ENCODE peak calls at places on chromosomes 4 and X, in nine cellular contexts. H is adrenal gland, O is foreskin fibroblast, A is IMR-90, S is coronary artery, L is body of pancreas, R is hepatocyte, N is AG09309, F is fibroblast of mammary gland. X is an unnamed sample.

GRCh38 chr4:112765317-112765989 is 128.5 kb downstream of the LARP7 start:
- DNase-seq in H (no peak), O (peak), A (peak), S (no peak), L (no peak), R (peak), N (no peak), F (peak), X (peak)

GRCh38 chr4:66430856-66431255 is 760.6 kb upstream of the EPHA5 start:
- DNase-seq in H (no peak), O (no peak), A (peak), S (no peak), L (no peak), R (peak), N (peak), F (no peak), X (peak)

GRCh38 chr4:5676763-5677162 is 31.6 kb downstream of the EVC2 start:
- DNase-seq in H (no peak), O (no peak), A (no peak), S (no peak), L (no peak), R (no peak), N (no peak), F (no peak), X (no peak)

GRCh38 chr4:155667538-155668511 is 1.2 kb downstream of the GUCY1A1 start:
- DNase-seq in H (peak), O (peak), A (peak), S (peak), L (peak), R (peak), N (no peak), F (peak), X (peak)

GRCh38 chr4:56086073-56086521 is 137.4 kb downstream of the CEP135 start:
- DNase-seq in H (no peak), O (no peak), A (no peak), S (no peak), L (no peak), R (peak), N (no peak), F (peak), X (peak)

GRCh38 chrX:10482262-10482661 is 138.1 kb downstream of the MID1 start:
- DNase-seq in H (no peak), O (no peak), A (no peak), S (no peak), L (no peak), R (no peak), N (no peak), F (no peak), X (no peak)

GRCh38 chrX:27186671-27187070 is 276.5 kb downstream of the PPP4R3C start:
- DNase-seq in H (peak), O (peak), A (peak), S (no peak), L (peak), R (peak), N (no peak), F (peak), X (peak)

GRCh38 chr4:112358952-112359749 is 62.0 kb downstream of the ALPK1 start:
- DNase-seq in H (no peak), O (no peak), A (no peak), S (no peak), L (no peak), R (no peak), N (no peak), F (no peak), X (no peak)

GRCh38 chr4:6277139-6277802 is 7.6 kb downstream of the WFS1 start:
- DNase-seq in H (peak), O (no peak), A (no peak), S (no peak), L (no peak), R (no peak), N (no peak), F (no peak), X (no peak)

GRCh38 chrX:150581093-150581775 is 12.8 kb downstream of the MTM1 start:
- DNase-seq in H (no peak), O (peak), A (peak), S (no peak), L (no peak), R (no peak), N (no peak), F (peak), X (peak)

GRCh38 chr4:176438401-176438800 is 118.6 kb downstream of the SPCS3 start:
- DNase-seq in H (no peak), O (peak), A (no peak), S (no peak), L (no peak), R (no peak), N (peak), F (no peak), X (no peak)

GRCh38 chrX:57366430-57366829 is 79.9 kb downstream of the FAAH2 start:
- DNase-seq in H (no peak), O (no peak), A (no peak), S (no peak), L (no peak), R (no peak), N (no peak), F (no peak), X (no peak)

GRCh38 chr4:54091637-54092404 is 8.1 kb upstream of the GSX2 start:
- DNase-seq in H (peak), O (peak), A (peak), S (no peak), L (peak), R (peak), N (no peak), F (peak), X (peak)

GRCh38 chr4:152399246-152399645 is 136.6 kb downstream of the FBXW7 start:
- DNase-seq in H (no peak), O (no peak), A (no peak), S (no peak), L (no peak), R (no peak), N (no peak), F (no peak), X (no peak)

GRCh38 chrX:22118161-22118830 is 86.2 kb downstream of the PHEX start:
- DNase-seq in H (no peak), O (no peak), A (peak), S (no peak), L (no peak), R (no peak), N (no peak), F (no peak), X (no peak)
- TF ChIP-seq CTCF in H (no peak), O (no peak), A (no peak), S (no peak), L (no peak), R (no peak), N (no peak), F (no peak), X (no peak)

GRCh38 chr4:26257850-26258249 is 63.0 kb upstream of the RBPJ start:
- DNase-seq in H (no peak), O (no peak), A (no peak), S (no peak), L (no peak), R (no peak), N (no peak), F (no peak), X (no peak)
- H3K4me3 ChIP-seq in H (no peak), O (no peak), A (no peak), S (no peak), L (no peak), R (no peak), N (no peak), F (no peak), X (no peak)

GRCh38 chr4:7653510-7654414 is 219.0 kb upstream of the PSAPL1 start:
- DNase-seq in H (no peak), O (no peak), A (no peak), S (no peak), L (no peak), R (no peak), N (no peak), F (peak), X (peak)
- TF ChIP-seq CTCF in H (no peak), O (no peak), A (no peak), S (no peak), L (no peak), R (no peak), N (no peak), F (peak), X (peak)

GRCh38 chr4:139452000-139452399 is 1.9 kb upstream of the RAB33B start:
- DNase-seq in H (no peak), O (no peak), A (no peak), S (no peak), L (no peak), R (no peak), N (no peak), F (no peak), X (no peak)
- H3K4me3 ChIP-seq in H (no peak), O (peak), A (no peak), S (peak), L (no peak), R (peak), N (no peak), F (no peak), X (no peak)

DNA sequence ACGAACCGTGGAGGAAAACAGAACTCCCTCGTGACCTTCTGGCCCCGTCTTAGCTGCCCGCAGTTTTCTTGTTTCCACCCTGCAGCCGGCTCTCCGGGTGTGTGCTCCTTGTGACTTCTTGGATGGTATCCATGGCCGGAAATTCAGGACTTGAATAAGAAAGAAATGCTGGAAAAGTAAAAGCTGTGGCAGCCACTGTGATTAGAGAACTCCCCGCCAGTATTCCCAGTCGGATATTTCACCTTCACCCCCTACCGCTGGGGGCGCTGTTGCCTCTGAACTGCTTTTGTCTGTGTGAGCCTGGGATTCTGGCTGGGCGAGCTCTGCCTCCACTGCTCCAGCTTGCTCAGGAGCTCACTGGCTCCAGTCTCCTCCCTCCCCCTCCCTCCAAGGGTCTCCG is 41.5 kb upstream of the CYP4V2 start:
- DNase-seq in H (peak), O (no peak), A (no peak), S (peak), L (peak), R (peak), N (no peak), F (peak), X (peak)
- TF ChIP-seq CTCF in H (peak), O (peak), A (no peak), S (no peak), L (peak), R (peak), N (peak), F (peak), X (peak)

GRCh38 chrX:107718156-107718621 is 57.4 kb downstream of the TSC22D3 start:
- DNase-seq in H (peak), O (peak), A (peak), S (peak), L (peak), R (peak), N (peak), F (peak), X (peak)
- H3K4me3 ChIP-seq in H (no peak), O (no peak), A (no peak), S (no peak), L (no peak), R (no peak), N (no peak), F (no peak), X (no peak)

DNA sequence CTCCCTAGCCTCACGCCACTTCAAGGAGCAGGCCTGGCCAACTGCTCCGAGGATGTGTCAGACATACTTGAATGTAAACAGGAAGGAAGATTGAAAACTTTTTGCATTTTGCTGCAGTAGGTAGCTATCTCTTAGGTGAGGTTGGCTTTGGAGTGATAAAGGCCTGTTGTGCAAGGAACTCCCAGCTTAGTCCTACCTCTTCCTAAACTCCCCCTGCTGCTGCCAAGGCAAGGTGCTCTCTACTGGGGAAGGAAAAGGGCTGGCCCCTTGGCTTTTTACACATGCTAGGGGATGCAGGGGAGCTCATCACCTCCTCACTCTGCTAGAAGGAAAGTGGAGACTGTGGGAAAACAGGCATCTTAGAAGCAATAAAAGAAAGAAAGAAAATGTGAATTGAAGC is 10.7 kb upstream of the BRS3 start:
- DNase-seq in H (no peak), O (no peak), A (no peak), S (no peak), L (no peak), R (no peak), N (no peak), F (no peak), X (no peak)
- TF ChIP-seq CTCF in H (no peak), O (no peak), A (no peak), S (no peak), L (peak), R (no peak), N (no peak), F (peak), X (no peak)

GRCh38 chr4:1402516-1403101 is 3.6 kb downstream of the NKX1-1 start:
- DNase-seq in H (no peak), O (peak), A (no peak), S (no peak), L (no peak), R (peak), N (no peak), F (no peak), X (no peak)
- H3K4me3 ChIP-seq in H (no peak), O (no peak), A (no peak), S (peak), L (no peak), R (no peak), N (no peak), F (no peak), X (no peak)